ENCODE peak calls at places on chromosomes 7 and 10, in four cellular contexts. S is IMR-90, M is H9, I is H1. T is an unnamed sample.

GRCh38 chr7:77538186-77538907 is 1.3 kb downstream of the PTPN12 start:
- DNase-seq in S (peak), M (peak), I (peak), T (peak)

GRCh38 chr7:31603076-31603475 is 83.9 kb upstream of the PPP1R17 start:
- DNase-seq in I (no peak), M (no peak), S (no peak), T (peak)

GRCh38 chr7:112416127-112416526 is 34.1 kb upstream of the IFRD1 start:
- DNase-seq in S (peak), M (no peak), I (no peak), T (no peak)

GRCh38 chr10:80167471-80167870 is 34.9 kb downstream of the PLAC9 start:
- DNase-seq in I (no peak), S (no peak), M (no peak), T (no peak)

GRCh38 chr7:77550586-77550985 is 13.5 kb downstream of the PTPN12 start:
- DNase-seq in M (no peak), S (peak), I (no peak), T (no peak)

GRCh38 chr7:133376514-133376913 is 123.6 kb downstream of the EXOC4 start:
- DNase-seq in M (no peak), S (no peak), I (no peak), T (no peak)

GRCh38 chr7:102988088-102988487 is 75.3 kb downstream of the LRRC17 start:
- DNase-seq in I (no peak), M (no peak), S (no peak), T (no peak)

GRCh38 chr7:155685070-155685790 is 40.8 kb downstream of the RBM33 start:
- DNase-seq in M (no peak), I (no peak), S (no peak), T (no peak)

GRCh38 chr7:32025381-32026075 is 44.7 kb downstream of the PDE1C start:
- DNase-seq in I (no peak), S (no peak), M (no peak), T (no peak)

GRCh38 chr10:82762641-82763040 is 887.6 kb downstream of the NRG3 start:
- DNase-seq in I (no peak), S (no peak), M (no peak), T (no peak)

GRCh38 chr10:97765201-97765600 is 6.6 kb downstream of the SFRP5 start:
- DNase-seq in I (no peak), M (no peak), S (no peak), T (no peak)

GRCh38 chr10:77532068-77532467 is 105.5 kb downstream of the KCNMA1 start:
- DNase-seq in M (no peak), S (peak), I (no peak), T (no peak)

GRCh38 chr10:78812571-78813318 is 256.0 kb upstream of the ZMIZ1 start:
- DNase-seq in M (no peak), I (no peak), S (no peak), T (no peak)

GRCh38 chr10:6139470-6139869 is 50.6 kb downstream of the RBM17 start:
- DNase-seq in M (no peak), S (no peak), I (no peak), T (no peak)

GRCh38 chr10:89853796-89854195 is 152.4 kb downstream of the KIF20B start:
- DNase-seq in I (peak), S (no peak), M (peak), T (peak)

GRCh38 chr7:45580053-45580872 is 6.1 kb downstream of the ADCY1 start:
- DNase-seq in I (peak), S (no peak), M (peak), T (peak)

GRCh38 chr10:68154211-68154497 is 44.9 kb downstream of the MYPN start:
- DNase-seq in S (peak), I (peak), M (peak), T (peak)

GRCh38 chr7:101174322-101174854 is 5.7 kb downstream of the NAT16 start:
- DNase-seq in M (peak), I (peak), S (no peak), T (peak)

GRCh38 chr7:7274782-7275181 is 92.4 kb downstream of the C1GALT1 start:
- DNase-seq in M (no peak), S (peak), I (no peak), T (peak)

GRCh38 chr7:34838329-34838728 is 180.3 kb downstream of the NPSR1 start:
- DNase-seq in S (no peak), I (no peak), M (no peak), T (peak)

GRCh38 chr10:79202188-79203013 is 133.6 kb downstream of the ZMIZ1 start:
- DNase-seq in I (peak), M (peak), S (peak), T (peak)

GRCh38 chr10:3803295-3803883 is 18.4 kb upstream of the KLF6 start:
- DNase-seq in S (peak), M (no peak), I (no peak), T (peak)

GRCh38 chr10:70253878-70254765 is 20.9 kb upstream of the PPA1 start:
- DNase-seq in S (no peak), M (no peak), I (no peak), T (no peak)

GRCh38 chr10:26829810-26830515 is 30.8 kb downstream of the ABI1 start:
- DNase-seq in M (no peak), S (no peak), I (no peak), T (no peak)

GRCh38 chr10:112907893-112908292 is 42.2 kb upstream of the TCF7L2 start:
- DNase-seq in S (peak), M (no peak), I (no peak), T (peak)

GRCh38 chr10:110709444-110709828 is 65.3 kb downstream of the RBM20 start:
- DNase-seq in S (no peak), I (no peak), M (no peak), T (no peak)
- H3K56ac ChIP-seq in S (no peak), I (no peak), M (no peak), T (no peak)

GRCh38 chr10:109913351-109913902 is 9.9 kb downstream of the XPNPEP1 start:
- DNase-seq in M (peak), I (no peak), S (no peak), T (no peak)

GRCh38 chr10:109914966-109915365 is 8.3 kb downstream of the XPNPEP1 start:
- DNase-seq in S (peak), M (peak), I (no peak), T (no peak)

GRCh38 chr10:109919224-109919623 is 4.1 kb downstream of the XPNPEP1 start:
- DNase-seq in M (no peak), S (no peak), I (no peak), T (no peak)

GRCh38 chr10:109912335-109913282 is 10.7 kb downstream of the XPNPEP1 start:
- DNase-seq in S (peak), I (no peak), M (peak), T (peak)

GRCh38 chr10:109915566-109915965 is 7.7 kb downstream of the XPNPEP1 start:
- DNase-seq in S (no peak), I (no peak), M (no peak), T (no peak)
- H2AK5ac ChIP-seq in S (peak), I (no peak), M (no peak), T (no peak)

DNA sequence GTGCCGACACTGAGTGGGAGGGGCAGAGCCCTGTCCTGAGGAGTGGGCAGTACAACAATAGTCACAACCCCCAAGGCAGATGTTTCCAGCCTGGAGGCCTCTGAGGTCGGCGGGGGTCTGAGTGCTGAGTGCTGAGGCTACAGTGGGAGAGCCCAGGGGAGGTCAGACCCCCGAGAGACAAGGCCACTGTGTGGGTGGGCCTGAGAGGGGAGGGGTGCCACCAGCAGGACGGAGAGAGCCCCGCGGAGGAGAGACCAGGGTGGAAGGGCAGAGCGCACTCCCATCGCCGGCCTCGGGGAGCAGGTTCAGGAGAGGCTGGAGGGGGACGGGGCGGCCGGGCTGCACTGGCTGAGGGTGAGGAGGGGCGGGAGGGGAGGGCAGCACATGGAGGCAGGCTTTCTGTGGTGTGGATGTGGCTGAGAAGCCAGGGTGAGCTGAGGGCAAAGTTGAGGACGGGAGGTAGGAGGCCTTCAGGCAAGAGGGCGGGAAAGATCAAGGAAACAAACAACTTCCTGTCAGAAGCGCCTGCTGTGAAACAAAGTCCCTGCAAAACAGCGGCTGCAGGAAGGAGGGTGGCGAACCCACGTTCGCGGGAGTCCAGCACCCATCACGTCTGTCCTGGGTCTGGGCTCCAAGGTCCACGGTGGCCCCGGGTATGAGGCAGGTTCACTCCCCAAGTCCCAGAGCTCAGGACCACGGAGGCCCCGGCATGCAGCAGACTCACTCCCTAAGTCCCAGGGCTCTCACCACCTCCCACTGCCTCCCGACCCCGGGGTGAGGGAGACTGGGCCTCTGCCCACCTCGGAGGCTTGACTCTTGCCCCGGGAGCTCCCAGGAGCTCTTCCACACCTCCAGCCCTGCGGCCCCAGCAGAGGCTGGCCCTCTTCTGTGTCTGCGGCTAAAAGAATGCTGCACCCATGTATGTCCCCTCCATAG is 76.8 kb upstream of the NKX6-2 start:
- DNase-seq in S (no peak), M (peak), I (peak), T (peak)
- H2BK15ac ChIP-seq in S (no peak), M (no peak), I (peak), T (no peak)

GRCh38 chr10:130388746-130389145 is 252.6 kb downstream of the GLRX3 start:
- DNase-seq in I (no peak), S (no peak), M (no peak), T (no peak)
- H3K56ac ChIP-seq in I (no peak), S (no peak), M (no peak), T (no peak)

GRCh38 chr10:188546-188945 is 53.3 kb downstream of the ZMYND11 start:
- DNase-seq in S (peak), I (no peak), M (no peak), T (no peak)

GRCh38 chr10:190216-190615 is 55.0 kb downstream of the ZMYND11 start:
- DNase-seq in I (no peak), M (peak), S (no peak), T (no peak)

GRCh38 chr10:186911-187310 is 51.7 kb downstream of the ZMYND11 start:
- DNase-seq in I (no peak), S (no peak), M (no peak), T (no peak)

GRCh38 chr10:194281-194680 is 59.0 kb downstream of the ZMYND11 start:
- DNase-seq in S (no peak), I (no peak), M (no peak), T (no peak)

DNA sequence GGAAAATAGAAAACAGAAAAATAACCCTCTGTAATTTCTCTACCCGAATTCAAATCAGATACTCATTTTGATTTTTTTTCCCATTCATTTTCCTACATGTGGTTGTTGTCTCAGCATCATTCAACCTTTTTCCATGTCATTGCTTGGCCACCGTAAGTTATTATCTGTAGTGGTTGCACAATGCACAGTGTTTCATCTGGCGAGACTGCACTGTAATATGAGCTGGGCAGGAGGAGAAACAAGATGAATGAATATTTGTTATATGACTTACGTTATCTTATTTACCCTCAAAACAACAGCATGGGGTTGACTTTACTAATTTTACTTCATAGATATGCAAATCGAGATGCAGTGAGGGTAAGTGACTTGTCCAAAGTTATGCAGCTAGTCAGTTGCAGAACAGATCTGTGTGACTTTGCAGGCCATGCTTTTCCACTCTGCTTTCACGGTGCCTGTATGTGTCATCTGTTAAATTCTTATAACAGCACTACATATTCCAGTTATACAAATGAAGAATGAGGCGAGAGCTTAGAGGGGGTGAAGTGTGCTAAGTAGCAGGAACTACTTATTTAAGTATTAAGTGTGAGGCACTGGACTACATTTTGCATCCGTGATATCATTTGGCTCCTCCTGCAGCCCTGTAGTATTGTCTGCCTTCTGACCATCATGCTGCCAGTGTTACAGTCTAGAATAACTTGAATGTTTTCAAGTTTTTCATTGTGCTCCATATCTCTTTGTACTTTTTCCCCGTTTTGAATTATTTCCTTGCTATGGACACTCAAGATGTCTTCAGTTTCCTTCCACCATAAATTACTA is 56.7 kb downstream of the ZMYND11 start:
- DNase-seq in M (no peak), S (peak), I (no peak), T (no peak)
- H2AK5ac ChIP-seq in M (no peak), S (no peak), I (no peak), T (no peak)

DNA sequence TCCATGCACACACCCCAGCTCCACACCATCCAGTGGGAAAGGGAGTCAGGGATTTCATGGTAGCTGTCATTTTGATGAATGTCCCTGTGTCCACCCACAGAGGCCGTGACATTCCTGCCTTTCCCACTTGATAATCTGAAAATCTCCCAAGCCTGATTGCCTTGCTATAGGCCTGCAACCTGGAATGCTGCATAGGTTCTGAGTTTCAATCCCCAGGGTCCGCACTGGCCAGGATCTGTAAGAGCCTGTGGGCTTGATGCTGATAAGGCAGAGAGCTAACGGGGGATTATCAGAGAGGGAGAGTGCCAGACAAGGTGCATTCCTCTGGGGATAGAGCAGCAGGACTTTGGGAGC is 57.5 kb downstream of the RBM20 start:
- DNase-seq in M (no peak), S (no peak), I (no peak), T (peak)
- H2BK15ac ChIP-seq in M (no peak), S (no peak), I (no peak), T (no peak)

DNA sequence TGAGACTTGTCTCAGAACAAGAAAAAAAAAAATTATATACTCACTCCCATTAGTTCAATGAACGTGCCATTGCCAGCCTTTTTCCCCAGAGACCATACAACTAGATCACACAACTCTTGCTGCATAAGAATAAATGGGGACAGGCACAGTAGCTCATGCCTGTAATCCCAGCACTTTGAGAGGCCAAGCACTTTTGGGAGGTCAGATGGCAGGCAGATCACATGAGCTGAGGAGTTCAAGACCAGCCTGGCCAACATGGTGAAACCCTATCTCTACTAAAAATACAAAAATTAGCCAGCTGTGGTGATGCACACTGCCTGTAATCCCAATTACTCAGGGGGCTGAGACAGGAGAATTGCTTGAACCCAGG is 13.6 kb downstream of the PDLIM1 start:
- DNase-seq in I (peak), S (no peak), M (no peak), T (no peak)
- H3K56ac ChIP-seq in I (no peak), S (no peak), M (no peak), T (no peak)

DNA sequence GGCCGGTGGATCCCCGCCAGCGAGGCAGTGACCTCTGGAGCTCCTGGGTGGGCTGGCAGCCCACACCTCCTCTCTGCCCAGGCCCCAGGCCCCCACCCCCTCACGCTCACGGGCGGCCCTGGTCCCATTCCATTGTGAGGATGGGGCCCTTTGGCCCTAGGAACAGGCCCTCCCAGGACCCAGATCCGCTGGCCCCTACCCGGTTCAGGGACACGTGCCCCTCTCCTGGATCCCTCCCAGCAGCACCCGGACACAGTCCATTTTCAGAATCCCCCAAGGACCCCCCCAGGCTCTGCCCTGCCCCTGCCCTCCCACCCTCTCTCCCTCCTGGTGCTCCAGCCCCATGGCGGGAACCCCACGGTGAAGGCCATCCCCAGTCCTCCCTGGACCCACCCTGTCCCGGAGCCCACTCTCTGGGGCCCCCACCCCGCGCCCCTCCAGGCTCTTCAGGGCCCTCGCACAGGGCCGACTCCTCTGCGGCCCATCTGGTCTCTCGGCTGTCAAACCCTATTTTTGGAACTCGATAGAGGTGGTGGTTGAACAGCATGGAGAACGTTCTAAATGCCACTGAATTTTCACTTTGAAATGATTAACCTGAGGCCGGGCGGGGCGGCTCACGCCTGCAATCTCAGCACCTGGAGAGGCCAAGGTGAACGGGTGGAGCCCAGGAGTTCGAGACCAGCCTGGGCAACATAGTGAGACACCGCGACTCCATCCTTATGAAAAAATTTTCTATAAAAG is 8.1 kb downstream of the ADAP1 start:
- DNase-seq in M (no peak), I (no peak), S (no peak), T (no peak)
- H2AK5ac ChIP-seq in M (no peak), I (no peak), S (no peak), T (no peak)

DNA sequence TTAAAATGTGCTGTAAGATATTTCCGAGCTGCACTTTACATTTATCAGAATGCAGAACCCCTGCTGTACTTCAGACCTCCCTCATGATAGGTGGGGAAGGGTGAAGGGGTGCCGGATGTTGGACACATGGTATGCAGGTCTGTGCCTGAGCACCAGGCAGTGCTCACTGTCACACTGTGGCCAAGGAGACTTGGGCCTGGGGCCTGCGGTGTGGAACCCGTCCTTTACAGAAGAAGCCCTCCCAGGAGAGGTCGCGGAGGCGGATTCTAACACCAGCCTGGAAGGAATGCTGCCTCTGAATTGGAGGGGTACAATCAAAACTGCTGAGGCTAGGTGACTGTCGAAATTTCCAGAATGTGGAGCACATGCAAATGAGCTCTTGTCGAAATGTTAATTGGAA is 34.5 kb downstream of the DNAJB6 start:
- DNase-seq in S (no peak), M (no peak), I (no peak), T (no peak)
- H2BK15ac ChIP-seq in S (no peak), M (no peak), I (no peak), T (no peak)

GRCh38 chr7:36900988-36901710 is 176.9 kb upstream of the AOAH start:
- DNase-seq in I (no peak), S (no peak), M (no peak), T (no peak)
- H3K56ac ChIP-seq in I (no peak), S (no peak), M (no peak), T (no peak)